ENCODE peak calls at places on chromosomes 16 and 17, in four cellular contexts. One of them, this sample, is unnamed.

GRCh38 chr16:28863929-28864886 is 565 bp downstream of the SH2B1 start:
- DNase-seq in iris pigment epithelial cell: peak; percentile 58
- DNase-seq in GM18507: no peak
- DNase-seq in CD8-positive, alpha-beta T cell: no peak
- DNase-seq in this sample: peak; percentile 27

GRCh38 chr17:15946611-15947120 is 1.7 kb downstream of the ADORA2B start:
- DNase-seq in iris pigment epithelial cell: no peak
- DNase-seq in CD8-positive, alpha-beta T cell: no peak
- DNase-seq in GM18507: no peak
- DNase-seq in this sample: no peak

GRCh38 chr17:2797632-2798031 is 1.4 kb downstream of the RAP1GAP2 start:
- DNase-seq in GM18507: no peak
- DNase-seq in CD8-positive, alpha-beta T cell: no peak
- DNase-seq in iris pigment epithelial cell: no peak
- DNase-seq in this sample: no peak

GRCh38 chr17:83200231-83200699 is 120.9 kb downstream of the METRNL start:
- DNase-seq in GM18507: no peak
- DNase-seq in iris pigment epithelial cell: no peak
- DNase-seq in CD8-positive, alpha-beta T cell: peak; percentile 52
- DNase-seq in this sample: no peak

GRCh38 chr16:11035096-11035495 is 90.7 kb downstream of the CLEC16A start:
- DNase-seq in CD8-positive, alpha-beta T cell: no peak
- DNase-seq in GM18507: no peak
- DNase-seq in iris pigment epithelial cell: no peak
- DNase-seq in this sample: no peak

GRCh38 chr17:338442-339192 is 14.0 kb downstream of the RPH3AL start:
- DNase-seq in GM18507: no peak
- DNase-seq in iris pigment epithelial cell: no peak
- DNase-seq in CD8-positive, alpha-beta T cell: no peak
- DNase-seq in this sample: no peak

GRCh38 chr17:74043976-74044375 is 159.5 kb upstream of the RPL38 start:
- DNase-seq in GM18507: no peak
- DNase-seq in iris pigment epithelial cell: no peak
- DNase-seq in CD8-positive, alpha-beta T cell: no peak
- DNase-seq in this sample: no peak

GRCh38 chr17:81365601-81366585 is 29.4 kb upstream of the BAHCC1 start:
- DNase-seq in GM18507: no peak
- DNase-seq in iris pigment epithelial cell: peak; percentile 88
- DNase-seq in CD8-positive, alpha-beta T cell: no peak
- DNase-seq in this sample: no peak

GRCh38 chr17:66381701-66382362 is 79.4 kb downstream of the PRKCA start:
- DNase-seq in GM18507: no peak
- DNase-seq in iris pigment epithelial cell: no peak
- DNase-seq in CD8-positive, alpha-beta T cell: no peak
- DNase-seq in this sample: no peak

GRCh38 chr16:19162085-19162484 is 6.0 kb upstream of the SYT17 start:
- DNase-seq in iris pigment epithelial cell: peak; percentile 25
- DNase-seq in GM18507: no peak
- DNase-seq in CD8-positive, alpha-beta T cell: no peak
- DNase-seq in this sample: no peak

GRCh38 chr17:73462830-73463229 is 151.0 kb upstream of the CDC42EP4 start:
- DNase-seq in CD8-positive, alpha-beta T cell: no peak
- DNase-seq in GM18507: no peak
- DNase-seq in iris pigment epithelial cell: no peak
- DNase-seq in this sample: no peak

GRCh38 chr16:49278567-49278827 is 3.1 kb downstream of the CBLN1 start:
- DNase-seq in CD8-positive, alpha-beta T cell: no peak
- DNase-seq in GM18507: no peak
- DNase-seq in iris pigment epithelial cell: no peak
- DNase-seq in this sample: no peak

GRCh38 chr17:2436516-2436915 is 35.7 kb upstream of the MNT start:
- DNase-seq in iris pigment epithelial cell: no peak
- DNase-seq in CD8-positive, alpha-beta T cell: no peak
- DNase-seq in GM18507: no peak
- DNase-seq in this sample: no peak

GRCh38 chr16:23496826-23497542 is 13.3 kb downstream of the GGA2 start:
- DNase-seq in GM18507: no peak
- DNase-seq in CD8-positive, alpha-beta T cell: no peak
- DNase-seq in iris pigment epithelial cell: peak; percentile 57
- DNase-seq in this sample: no peak

GRCh38 chr16:85888405-85889331 is 10.3 kb upstream of the IRF8 start:
- DNase-seq in CD8-positive, alpha-beta T cell: no peak
- DNase-seq in GM18507: peak; percentile 59
- DNase-seq in iris pigment epithelial cell: peak; percentile 94
- DNase-seq in this sample: peak; percentile 31

GRCh38 chr16:11084484-11085024 is 140.2 kb downstream of the CLEC16A start:
- DNase-seq in CD8-positive, alpha-beta T cell: no peak
- DNase-seq in iris pigment epithelial cell: peak; percentile 95
- DNase-seq in GM18507: no peak
- DNase-seq in this sample: no peak

GRCh38 chr16:84876873-84877606 is 57.3 kb downstream of the CRISPLD2 start:
- DNase-seq in iris pigment epithelial cell: no peak
- DNase-seq in CD8-positive, alpha-beta T cell: no peak
- DNase-seq in GM18507: no peak
- DNase-seq in this sample: no peak

GRCh38 chr16:15786501-15786900 is 70.3 kb downstream of the MYH11 start:
- DNase-seq in GM18507: no peak
- DNase-seq in iris pigment epithelial cell: no peak
- DNase-seq in CD8-positive, alpha-beta T cell: no peak
- DNase-seq in this sample: no peak

GRCh38 chr17:49554694-49555494 is 20.8 kb upstream of the NXPH3 start:
- DNase-seq in CD8-positive, alpha-beta T cell: no peak
- DNase-seq in GM18507: no peak
- DNase-seq in iris pigment epithelial cell: no peak
- DNase-seq in this sample: no peak

GRCh38 chr16:30141750-30142149 is 18.7 kb upstream of the MAPK3 start:
- DNase-seq in GM18507: no peak
- DNase-seq in CD8-positive, alpha-beta T cell: no peak
- DNase-seq in iris pigment epithelial cell: no peak
- DNase-seq in this sample: no peak

GRCh38 chr16:9033125-9033830 is 58.2 kb upstream of the HAPSTR1 start:
- DNase-seq in CD8-positive, alpha-beta T cell: no peak
- DNase-seq in GM18507: no peak
- DNase-seq in iris pigment epithelial cell: peak; percentile 70
- DNase-seq in this sample: no peak

GRCh38 chr17:50508573-50509460 is 578 bp downstream of the MYCBPAP start:
- DNase-seq in CD8-positive, alpha-beta T cell: no peak
- DNase-seq in iris pigment epithelial cell: no peak
- DNase-seq in GM18507: no peak
- DNase-seq in this sample: no peak

GRCh38 chr16:53085539-53086450 is 31.0 kb downstream of the CHD9 start:
- DNase-seq in CD8-positive, alpha-beta T cell: no peak
- DNase-seq in GM18507: no peak
- DNase-seq in iris pigment epithelial cell: no peak
- DNase-seq in this sample: no peak

GRCh38 chr16:345686-346231 is 6.8 kb downstream of the AXIN1 start:
- DNase-seq in CD8-positive, alpha-beta T cell: no peak
- DNase-seq in iris pigment epithelial cell: no peak
- DNase-seq in GM18507: no peak
- DNase-seq in this sample: no peak

GRCh38 chr17:81428121-81428515 is 32.9 kb downstream of the BAHCC1 start:
- DNase-seq in iris pigment epithelial cell: no peak
- DNase-seq in GM18507: no peak
- DNase-seq in CD8-positive, alpha-beta T cell: no peak
- DNase-seq in this sample: no peak

GRCh38 chr16:54633943-54634362 is 296.7 kb upstream of the IRX5 start:
- DNase-seq in iris pigment epithelial cell: peak; percentile 18
- DNase-seq in CD8-positive, alpha-beta T cell: no peak
- DNase-seq in GM18507: no peak
- DNase-seq in this sample: no peak

GRCh38 chr16:61295311-61295710 is 740.9 kb downstream of the CDH8 start:
- DNase-seq in GM18507: no peak
- DNase-seq in iris pigment epithelial cell: no peak
- DNase-seq in CD8-positive, alpha-beta T cell: no peak
- DNase-seq in this sample: no peak

GRCh38 chr17:73952136-73952497 is 251.4 kb upstream of the RPL38 start:
- DNase-seq in CD8-positive, alpha-beta T cell: no peak
- DNase-seq in GM18507: no peak
- DNase-seq in iris pigment epithelial cell: no peak
- DNase-seq in this sample: no peak

GRCh38 chr17:33520404-33521032 is 227.4 kb upstream of the ASIC2 start:
- DNase-seq in iris pigment epithelial cell: peak; percentile 1
- DNase-seq in GM18507: peak; percentile 17
- DNase-seq in CD8-positive, alpha-beta T cell: no peak
- DNase-seq in this sample: no peak

GRCh38 chr17:2874211-2874686 is 78.0 kb downstream of the RAP1GAP2 start:
- DNase-seq in CD8-positive, alpha-beta T cell: no peak
- DNase-seq in GM18507: no peak
- DNase-seq in iris pigment epithelial cell: no peak
- DNase-seq in this sample: no peak

GRCh38 chr16:57273359-57273758 is 11.1 kb downstream of the PLLP start:
- DNase-seq in CD8-positive, alpha-beta T cell: no peak
- DNase-seq in iris pigment epithelial cell: no peak
- DNase-seq in GM18507: no peak
- DNase-seq in this sample: no peak

GRCh38 chr16:12059216-12059769 is 82.8 kb downstream of the SNX29 start:
- DNase-seq in CD8-positive, alpha-beta T cell: no peak
- DNase-seq in iris pigment epithelial cell: no peak
- DNase-seq in GM18507: no peak
- DNase-seq in this sample: no peak

GRCh38 chr16:89881368-89881730 is 8.0 kb downstream of the TCF25 start:
- DNase-seq in iris pigment epithelial cell: no peak
- DNase-seq in GM18507: no peak
- DNase-seq in CD8-positive, alpha-beta T cell: no peak
- DNase-seq in this sample: no peak

GRCh38 chr16:2426941-2427361 is 2.3 kb upstream of the CCNF start:
- DNase-seq in GM18507: no peak
- DNase-seq in iris pigment epithelial cell: no peak
- DNase-seq in CD8-positive, alpha-beta T cell: no peak
- DNase-seq in this sample: no peak

GRCh38 chr17:6086603-6087400 is 16.6 kb downstream of the WSCD1 start:
- DNase-seq in iris pigment epithelial cell: no peak
- DNase-seq in GM18507: no peak
- DNase-seq in CD8-positive, alpha-beta T cell: no peak
- DNase-seq in this sample: no peak

GRCh38 chr17:29151567-29151966 is 28.6 kb downstream of the MYO18A start:
- DNase-seq in iris pigment epithelial cell: peak; percentile 60
- DNase-seq in GM18507: no peak
- DNase-seq in CD8-positive, alpha-beta T cell: no peak
- DNase-seq in this sample: no peak

GRCh38 chr17:13002761-13003453 is 14.9 kb downstream of the ELAC2 start:
- DNase-seq in GM18507: no peak
- DNase-seq in iris pigment epithelial cell: peak; percentile 61
- DNase-seq in CD8-positive, alpha-beta T cell: no peak
- DNase-seq in this sample: no peak